ENCODE peak calls at places on chromosomes 2 and 18, in five cellular contexts. V is naive thymus-derived CD4-positive, alpha-beta T cell; A is AG20443; D is AG10803; X is iPS-NIHi11. P is an unnamed sample.

GRCh38 chr18:28584726-28585125 is 407.8 kb upstream of the CDH2 start:
- DNase-seq in V (no peak), A (peak; percentile 51), D (peak; percentile 82), X (peak; percentile 45), P (peak; percentile 87)

GRCh38 chr18:11948852-11949523 is 32.3 kb upstream of the IMPA2 start:
- DNase-seq in V (no peak), A (no peak), D (peak; percentile 72), X (no peak), P (peak; percentile 65)

GRCh38 chr18:406677-407076 is 93.8 kb downstream of the COLEC12 start:
- DNase-seq in V (no peak), A (no peak), D (no peak), X (no peak), P (no peak)

GRCh38 chr2:70557171-70557838 is 3.7 kb upstream of the TGFA start:
- DNase-seq in V (no peak), A (no peak), D (no peak), X (peak; percentile 16), P (no peak)

GRCh38 chr18:46478796-46479195 is 178.2 kb downstream of the LOXHD1 start:
- DNase-seq in V (no peak), A (no peak), D (no peak), X (no peak), P (no peak)

GRCh38 chr2:148172131-148172753 is 151.4 kb downstream of the MBD5 start:
- DNase-seq in V (no peak), A (no peak), D (no peak), X (no peak), P (no peak)

GRCh38 chr2:214389334-214389733 is 21.5 kb upstream of the VWC2L start:
- DNase-seq in V (no peak), A (no peak), D (no peak), X (no peak), P (no peak)

GRCh38 chr2:170031288-170031687 is 146.7 kb upstream of the MYO3B start:
- DNase-seq in V (no peak), A (no peak), D (no peak), X (no peak), P (no peak)

GRCh38 chr2:72291059-72291458 is 143.4 kb upstream of the CYP26B1 start:
- DNase-seq in V (no peak), A (peak; percentile 21), D (no peak), X (no peak), P (peak; percentile 54)

GRCh38 chr18:7330041-7330440 is 99.2 kb downstream of the LRRC30 start:
- DNase-seq in V (no peak), A (no peak), D (no peak), X (no peak), P (no peak)

GRCh38 chr2:241882090-241882625 is 12.6 kb downstream of the RTP5 start:
- DNase-seq in V (peak; percentile 17), A (peak; percentile 63), D (no peak), X (peak; percentile 44), P (no peak)

P was measured in adipocyte.